ENCODE peak calls at places on chromosome 18, in seven cellular contexts. D is nephron progenitor cell, O is NB4, S is GM23338, X is Calu3, R is pancreas, L is lower lobe of right lung. G is an unnamed sample.

GRCh38 chr18:21243041-21243431 is 1.0 kb downstream of the GREB1L start:
- DNase-seq in L (no peak), O (no peak), X (peak), R (no peak), D (no peak), S (peak), G (no peak)

GRCh38 chr18:35203001-35203553 is 37.8 kb upstream of the ZNF397 start:
- DNase-seq in D (no peak), S (no peak), R (no peak), L (no peak), O (no peak), X (no peak), G (peak)

GRCh38 chr18:57353940-57354461 is 1.6 kb downstream of the ST8SIA3 start:
- DNase-seq in D (peak), X (no peak), R (peak), O (no peak), S (peak), L (no peak), G (peak)

GRCh38 chr18:27778441-27778840 is 398.5 kb downstream of the CDH2 start:
- DNase-seq in R (no peak), L (no peak), X (no peak), O (no peak), S (peak), D (no peak), G (peak)

GRCh38 chr18:61159246-61159645 is 174.0 kb upstream of the CDH20 start:
- DNase-seq in O (no peak), D (no peak), L (no peak), S (no peak), X (no peak), R (no peak), G (no peak)

GRCh38 chr18:68925268-68925667 is 127.4 kb downstream of the CCDC102B start:
- DNase-seq in X (peak), O (peak), S (peak), R (no peak), L (no peak), D (no peak), G (peak)

GRCh38 chr18:80108122-80108536 is 933 bp upstream of the ADNP2 start:
- DNase-seq in D (no peak), S (no peak), L (peak), O (no peak), X (no peak), R (peak), G (no peak)

GRCh38 chr18:24770625-24771024 is 310.2 kb downstream of the HRH4 start:
- DNase-seq in O (no peak), R (no peak), L (no peak), X (no peak), D (no peak), S (no peak), G (no peak)

GRCh38 chr18:45328762-45329161 is 286.5 kb upstream of the SLC14A2 start:
- DNase-seq in R (no peak), S (no peak), L (no peak), X (no peak), O (no peak), D (no peak), G (no peak)

GRCh38 chr18:74255022-74255658 is 36.6 kb downstream of the CYB5A start:
- DNase-seq in L (no peak), S (no peak), X (peak), D (no peak), O (no peak), R (no peak), G (peak)

GRCh38 chr18:61639886-61640285 is 252.9 kb downstream of the RNF152 start:
- DNase-seq in R (no peak), S (no peak), O (no peak), D (no peak), X (no peak), L (no peak), G (no peak)

GRCh38 chr18:31100598-31101147 is 1.5 kb downstream of the DSC2 start:
- DNase-seq in X (peak), L (no peak), O (no peak), S (peak), R (peak), D (peak), G (no peak)

GRCh38 chr18:75162467-75162866 is 46.5 kb downstream of the PTGR3 start:
- DNase-seq in L (no peak), R (no peak), O (no peak), X (no peak), S (no peak), D (no peak), G (peak)

GRCh38 chr18:77067315-77068061 is 65.1 kb downstream of the MBP start:
- DNase-seq in S (no peak), D (no peak), O (peak), X (peak), L (peak), R (no peak), G (peak)

GRCh38 chr18:53131001-53131400 is 791.0 kb downstream of the DCC start:
- DNase-seq in X (no peak), D (no peak), S (no peak), O (no peak), L (no peak), R (no peak), G (no peak)

GRCh38 chr18:26710460-26711096 is 154.9 kb downstream of the AQP4 start:
- DNase-seq in X (no peak), R (no peak), L (no peak), S (no peak), D (no peak), O (peak), G (no peak)

GRCh38 chr18:73891572-73892421 is 255.8 kb downstream of the FBXO15 start:
- DNase-seq in R (no peak), D (peak), L (no peak), S (peak), O (peak), X (no peak), G (no peak)

GRCh38 chr18:1805526-1805925 is 765.8 kb downstream of the METTL4 start:
- DNase-seq in S (no peak), L (no peak), R (no peak), D (no peak), X (no peak), O (peak), G (no peak)

GRCh38 chr18:1811282-1811681 is 760.0 kb downstream of the METTL4 start:
- DNase-seq in D (no peak), X (no peak), S (no peak), R (no peak), O (no peak), L (no peak), G (no peak)

DNA sequence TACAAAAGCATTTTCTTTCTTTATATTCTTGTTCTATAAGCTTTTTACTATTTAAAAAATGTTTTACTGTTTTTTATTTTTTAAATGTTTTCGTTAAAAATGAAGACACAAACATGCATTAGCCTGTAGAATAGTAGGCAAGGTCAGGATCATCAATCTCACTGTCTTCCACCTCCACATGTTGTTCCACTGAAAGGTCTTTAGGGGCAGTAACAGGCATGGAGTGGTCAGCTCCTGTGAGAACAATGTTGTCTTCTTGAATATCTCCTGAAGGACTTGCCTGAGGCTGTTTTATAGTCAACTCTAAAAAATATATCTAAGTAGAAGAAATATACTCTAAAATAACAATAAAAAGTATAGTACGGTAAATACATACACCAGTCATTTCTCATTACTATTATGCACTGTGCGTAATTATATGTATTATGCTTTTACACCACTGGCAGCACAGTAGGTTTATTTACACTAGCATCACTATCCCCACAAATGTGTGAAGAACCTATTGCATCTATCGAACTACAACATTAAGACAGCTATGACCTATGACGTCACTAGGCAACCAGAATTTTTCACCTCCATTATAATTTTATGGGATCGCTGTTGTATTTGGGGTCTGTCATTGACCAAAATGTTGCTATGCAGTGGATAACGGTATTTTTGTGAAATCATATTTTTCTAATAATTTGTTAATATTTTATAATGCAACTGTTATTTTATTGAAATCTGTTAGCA is 764.3 kb downstream of the METTL4 start:
- DNase-seq in R (no peak), X (no peak), O (no peak), S (peak), L (no peak), D (no peak), G (no peak)
- TF ChIP-seq CTCF in R (no peak), X (no peak), O (no peak), S (peak), L (no peak), D (peak), G (no peak)

GRCh38 chr18:36298113-36298701 is 694 bp downstream of the FHOD3 start:
- DNase-seq in X (peak), D (peak), O (no peak), S (peak), L (no peak), R (no peak), G (no peak)

GRCh38 chr18:36297419-36298112 is at the start of gene FHOD3:
- DNase-seq in X (peak), L (peak), D (peak), S (peak), O (no peak), R (peak), G (peak)

GRCh38 chr18:36295214-36295613 is 2.3 kb upstream of the FHOD3 start:
- DNase-seq in X (no peak), L (no peak), O (no peak), R (no peak), S (no peak), D (no peak), G (no peak)

GRCh38 chr18:36295880-36296301 is 1.6 kb upstream of the FHOD3 start:
- DNase-seq in R (no peak), L (no peak), O (no peak), S (peak), D (no peak), X (no peak), G (no peak)

GRCh38 chr18:36296591-36297418 is 708 bp upstream of the FHOD3 start:
- DNase-seq in R (peak), L (peak), D (peak), O (peak), S (peak), X (peak), G (peak)
- TF ChIP-seq CTCF in R (no peak), L (no peak), D (peak), O (no peak), S (peak), X (no peak), G (peak)

DNA sequence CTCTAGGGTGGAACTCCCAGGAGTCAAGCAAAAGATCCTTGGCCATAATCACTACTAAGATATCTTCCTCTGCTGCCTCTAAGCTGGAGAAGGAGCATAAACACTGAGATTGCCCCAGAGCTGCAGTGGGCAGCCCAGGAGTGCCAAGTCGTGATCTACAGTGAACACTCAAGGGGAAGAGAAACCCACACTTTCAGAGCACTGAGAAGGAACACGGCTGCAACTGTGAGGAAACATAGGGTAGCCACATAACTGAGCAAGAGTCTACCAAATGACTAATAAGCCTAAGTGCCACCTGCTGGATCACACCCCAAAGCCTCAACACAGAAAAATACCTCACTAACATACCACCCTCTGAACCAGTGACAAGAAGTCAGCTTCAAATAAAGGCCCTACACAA is 79.6 kb upstream of the RAB12 start:
- DNase-seq in S (no peak), R (no peak), O (no peak), L (no peak), X (no peak), D (no peak), G (no peak)
- TF ChIP-seq CTCF in S (no peak), R (no peak), O (no peak), L (no peak), X (no peak), D (no peak), G (no peak)

GRCh38 chr18:63320041-63320689 is 596 bp upstream of the BCL2 start:
- DNase-seq in O (peak), D (peak), S (peak), R (peak), L (peak), X (peak), G (peak)
- TF ChIP-seq CTCF in O (no peak), D (no peak), S (no peak), R (no peak), L (no peak), X (no peak), G (peak)